ENCODE peak calls at places on chromosomes 4 and X, in ten cellular contexts. T, A, J, O, S, Q, Y, Z, B and W are unnamed samples.

GRCh38 chrX:57902633-57903032 is 7.6 kb downstream of the ZXDA start:
- DNase-seq in S (no peak), Y (no peak), Q (no peak), T (no peak), O (no peak), B (no peak), A (no peak), J (no peak), Z (no peak), W (no peak)

GRCh38 chr4:159979351-159979750 is 876.5 kb downstream of the RAPGEF2 start:
- DNase-seq in A (no peak), J (no peak), Y (no peak), Q (no peak), O (no peak), S (no peak), T (no peak), Z (no peak), B (no peak), W (no peak)

GRCh38 chr4:106494066-106494465 is 125.5 kb upstream of the GIMD1 start:
- DNase-seq in Y (no peak), J (no peak), B (no peak), T (no peak), O (no peak), A (no peak), Z (no peak), Q (no peak), S (peak; percentile 61), W (no peak)

GRCh38 chr4:61511716-61512488 is 311.8 kb downstream of the ADGRL3 start:
- DNase-seq in T (no peak), S (peak; percentile 14), B (peak; percentile 86), Y (no peak), Z (no peak), Q (no peak), O (no peak), J (no peak), A (no peak), W (peak; percentile 84)

GRCh38 chr4:76984127-76984526 is 34.6 kb downstream of the SEPTIN11 start:
- DNase-seq in Q (no peak), J (no peak), Z (no peak), Y (peak; percentile 11), A (no peak), T (no peak), B (peak; percentile 67), S (no peak), O (no peak), W (peak; percentile 74)

GRCh38 chrX:19810370-19810769 is 77.0 kb downstream of the SH3KBP1 start:
- DNase-seq in O (no peak), S (no peak), Y (no peak), B (no peak), Q (no peak), A (no peak), T (no peak), J (no peak), Z (no peak), W (no peak)

GRCh38 chr4:7660176-7660540 is 225.4 kb upstream of the PSAPL1 start:
- DNase-seq in T (no peak), Y (no peak), S (no peak), Z (no peak), A (no peak), O (no peak), B (no peak), Q (no peak), J (no peak), W (no peak)

GRCh38 chr4:3206439-3207100 is 42.4 kb upstream of the MSANTD1 start:
- DNase-seq in Z (peak; percentile 51), O (no peak), Y (no peak), B (no peak), J (no peak), T (no peak), S (no peak), Q (no peak), A (no peak), W (no peak)

GRCh38 chr4:153649572-153649991 is 34.5 kb upstream of the TLR2 start:
- DNase-seq in J (no peak), T (no peak), S (no peak), Q (no peak), Z (no peak), Y (no peak), O (no peak), A (no peak), B (peak; percentile 24), W (peak; percentile 51)

GRCh38 chr4:153260152-153260551 is 55.9 kb downstream of the TRIM2 start:
- DNase-seq in T (peak; percentile 64), O (no peak), A (no peak), Z (no peak), B (no peak), Q (no peak), Y (no peak), J (no peak), S (no peak), W (no peak)